ENCODE peak calls at places on chromosomes 1 and 21, in seven cellular contexts. T, E, C, N, H, M and F are unnamed samples.

GRCh38 chr1:48596036-48596435 is 124.0 kb upstream of the SPATA6 start:
- DNase-seq in T (peak), H (no peak), C (no peak), N (no peak), E (no peak), M (no peak), F (no peak)

GRCh38 chr1:31823780-31824179 is 8.0 kb upstream of the SPOCD1 start:
- DNase-seq in C (peak), T (no peak), M (no peak), H (no peak), E (no peak), N (no peak), F (no peak)

GRCh38 chr21:34276711-34277425 is 86.9 kb upstream of the KCNE2 start:
- DNase-seq in H (peak), E (no peak), C (no peak), M (no peak), T (no peak), N (no peak), F (no peak)

GRCh38 chr1:18434041-18434440 is 46.7 kb upstream of the KLHDC7A start:
- DNase-seq in H (no peak), E (no peak), T (no peak), N (no peak), C (no peak), M (no peak), F (no peak)

GRCh38 chr1:11571906-11572616 is 82.2 kb downstream of the FBXO2 start:
- DNase-seq in H (no peak), M (peak), E (no peak), N (no peak), C (no peak), T (peak), F (no peak)

GRCh38 chr1:107246775-107247345 is 106.0 kb downstream of the NTNG1 start:
- DNase-seq in C (no peak), M (no peak), T (no peak), N (no peak), H (peak), E (no peak), F (no peak)

GRCh38 chr21:45515241-45516061 is 26.8 kb downstream of the SLC19A1 start:
- DNase-seq in M (peak), T (peak), H (no peak), N (no peak), E (no peak), C (no peak), F (no peak)

GRCh38 chr21:41699311-41699710 is 67.5 kb downstream of the RIPK4 start:
- DNase-seq in E (no peak), N (no peak), T (no peak), C (no peak), M (no peak), H (no peak), F (no peak)

GRCh38 chr1:68112835-68113243 is 62.4 kb upstream of the DIRAS3 start:
- DNase-seq in T (no peak), E (no peak), H (no peak), N (no peak), M (no peak), C (peak), F (no peak)

GRCh38 chr1:182586380-182586779 is 2.7 kb downstream of the RNASEL start:
- DNase-seq in T (no peak), C (peak), M (no peak), E (no peak), H (no peak), N (no peak), F (no peak)

GRCh38 chr1:6922096-6922931 is 137.1 kb downstream of the CAMTA1 start:
- DNase-seq in C (no peak), H (no peak), N (no peak), M (no peak), T (no peak), E (peak), F (no peak)

GRCh38 chr1:109948285-109948630 is 36.3 kb upstream of the AHCYL1 start:
- DNase-seq in T (no peak), E (no peak), C (no peak), H (no peak), M (no peak), N (no peak), F (no peak)

GRCh38 chr1:232473319-232473718 is 156.6 kb downstream of the SIPA1L2 start:
- DNase-seq in E (no peak), M (no peak), T (peak), H (no peak), C (no peak), N (no peak), F (no peak)

GRCh38 chr1:155983191-155984023 is 5.1 kb upstream of the ARHGEF2 start:
- DNase-seq in C (no peak), H (no peak), E (peak), M (no peak), T (peak), N (no peak), F (no peak)

GRCh38 chr1:227894306-227894721 is 53.4 kb downstream of the WNT9A start:
- DNase-seq in H (no peak), C (no peak), N (peak), T (no peak), E (peak), M (no peak), F (peak)

GRCh38 chr1:110211503-110212164 is 1.5 kb downstream of the KCNC4 start:
- DNase-seq in C (no peak), T (peak), E (no peak), H (no peak), N (no peak), M (peak), F (no peak)

GRCh38 chr1:168161459-168161858 is 17.3 kb upstream of the TIPRL start:
- DNase-seq in T (no peak), C (peak), N (no peak), H (no peak), M (no peak), E (no peak), F (no peak)

GRCh38 chr1:212609701-212610574 is 1.4 kb downstream of the ATF3 start:
- DNase-seq in T (no peak), E (no peak), H (no peak), N (no peak), C (no peak), M (no peak), F (no peak)

GRCh38 chr1:207805841-207806421 is 54.1 kb downstream of the CD46 start:
- DNase-seq in N (no peak), C (peak), E (peak), T (no peak), H (no peak), M (no peak), F (peak)

GRCh38 chr1:103129255-103129654 is 20.9 kb upstream of the COL11A1 start:
- DNase-seq in E (no peak), T (no peak), H (no peak), N (no peak), M (no peak), C (no peak), F (no peak)

GRCh38 chr1:26972821-26973220 is 12.6 kb upstream of the KDF1 start:
- DNase-seq in N (no peak), T (no peak), H (no peak), E (no peak), M (no peak), C (no peak), F (no peak)

GRCh38 chr1:95017775-95018174 is 55.0 kb downstream of the ALG14 start:
- DNase-seq in T (no peak), E (no peak), N (no peak), M (no peak), C (no peak), H (no peak), F (no peak)

GRCh38 chr1:217660353-217661062 is 29.4 kb downstream of the SPATA17 start:
- DNase-seq in N (no peak), C (no peak), T (peak), M (no peak), E (no peak), H (no peak), F (no peak)

GRCh38 chr1:155324717-155325595 is 4.3 kb downstream of the RUSC1 start:
- DNase-seq in C (no peak), T (peak), M (peak), N (peak), E (peak), H (no peak), F (peak)

GRCh38 chr1:204545202-204545601 is 29.0 kb downstream of the MDM4 start:
- DNase-seq in M (no peak), H (no peak), N (no peak), T (no peak), C (no peak), E (no peak), F (no peak)

GRCh38 chr1:170414989-170415733 is 116.8 kb upstream of the GORAB start:
- DNase-seq in T (no peak), N (no peak), H (no peak), C (no peak), M (no peak), E (no peak), F (no peak)

GRCh38 chr1:230292739-230293720 is 133.1 kb downstream of the PGBD5 start:
- DNase-seq in H (no peak), E (no peak), N (peak), M (peak), T (no peak), C (no peak), F (no peak)

GRCh38 chr1:65109515-65109914 is 38.5 kb upstream of the AK4 start:
- DNase-seq in M (no peak), N (no peak), C (no peak), E (no peak), H (no peak), T (no peak), F (no peak)

GRCh38 chr21:15128267-15128666 is 63.5 kb upstream of the NRIP1 start:
- DNase-seq in N (no peak), M (no peak), H (no peak), T (no peak), C (no peak), E (no peak), F (no peak)
- TF ChIP-seq CTCF in N (no peak), M (no peak), H (no peak), T (no peak), C (no peak), E (no peak), F (no peak)

GRCh38 chr1:85342177-85342576 is 65.7 kb upstream of the BCL10 start:
- DNase-seq in H (no peak), T (no peak), E (no peak), C (no peak), M (no peak), N (no peak), F (no peak)
- H3K27ac ChIP-seq in H (no peak), T (peak), E (no peak), C (no peak), M (no peak), N (no peak), F (no peak)

GRCh38 chr1:22747021-22747734 is 36.5 kb downstream of the EPHB2 start:
- DNase-seq in E (no peak), M (no peak), N (no peak), C (no peak), H (no peak), T (no peak), F (no peak)
- TF ChIP-seq POLR2AphosphoS5 in E (no peak), M (no peak), N (no peak), C (no peak), H (no peak), T (no peak), F (no peak)

GRCh38 chr1:153400244-153400643 is 9.4 kb upstream of the S100A8 start:
- DNase-seq in E (no peak), T (peak), C (no peak), N (no peak), M (no peak), H (no peak), F (no peak)
- TF ChIP-seq CTCF in E (no peak), T (peak), C (no peak), N (no peak), M (no peak), H (no peak), F (no peak)